ENCODE peak calls at places on chromosome 14, in nine cellular contexts. S is SK-N-MC; W is CD4-positive, CD25-positive, alpha-beta regulatory T cell; Y is keratinocyte; J is adrenal gland; A is AG04450; T is mammary epithelial cell; V is H9; L is fibroblast of lung. O is an unnamed sample.
A peak's percentile ranks its signal among the peaks of the same experiment; 100 is the strongest.

GRCh38 chr14:100147181-100147631 is 12.2 kb downstream of the DEGS2 start:
- DNase-seq in V (no peak), W (peak; percentile 56), J (no peak), T (no peak), A (no peak), S (no peak), L (no peak), Y (no peak), O (no peak)

GRCh38 chr14:36661506-36662257 is at the start of gene PAX9:
- DNase-seq in W (peak; percentile 62), V (peak; percentile 97), Y (peak; percentile 69), T (peak; percentile 87), L (peak; percentile 67), J (peak; percentile 79), A (no peak), S (peak; percentile 56), O (peak; percentile 88)

GRCh38 chr14:77265561-77266335 is 5.3 kb downstream of the NGB start:
- DNase-seq in Y (no peak), T (no peak), A (no peak), J (no peak), L (no peak), W (no peak), S (no peak), V (no peak), O (no peak)

GRCh38 chr14:39367387-39367751 is 64.9 kb downstream of the FBXO33 start:
- DNase-seq in J (no peak), A (no peak), W (no peak), S (no peak), L (no peak), T (no peak), Y (no peak), V (peak; percentile 40), O (no peak)

GRCh38 chr14:53807580-53807979 is 149.0 kb downstream of the BMP4 start:
- DNase-seq in V (no peak), A (no peak), Y (no peak), L (no peak), W (no peak), J (no peak), T (no peak), S (no peak), O (peak; percentile 28)

GRCh38 chr14:89673499-89674225 is 256.6 kb upstream of the FOXN3 start:
- DNase-seq in Y (no peak), V (no peak), A (no peak), J (no peak), W (no peak), S (no peak), T (no peak), L (peak; percentile 76), O (no peak)

GRCh38 chr14:23345987-23346692 is 6.5 kb downstream of the SLC22A17 start:
- DNase-seq in A (no peak), T (no peak), Y (no peak), J (peak; percentile 49), L (no peak), W (no peak), S (no peak), V (peak; percentile 48), O (no peak)

GRCh38 chr14:68089146-68089715 is 269.7 kb downstream of the RAD51B start:
- DNase-seq in Y (no peak), S (no peak), J (no peak), A (no peak), W (no peak), T (no peak), V (no peak), L (peak; percentile 91), O (peak; percentile 67)

GRCh38 chr14:76763362-76764041 is 2.2 kb downstream of the VASH1 start:
- DNase-seq in L (peak; percentile 54), W (no peak), J (no peak), V (no peak), S (no peak), A (no peak), T (no peak), Y (no peak), O (no peak)

GRCh38 chr14:23382276-23382675 is 5.4 kb downstream of the CMTM5 start:
- DNase-seq in L (no peak), W (no peak), V (no peak), Y (no peak), A (no peak), S (no peak), T (no peak), J (no peak), O (no peak)

GRCh38 chr14:75800792-75801191 is 139.7 kb downstream of the TTLL5 start:
- DNase-seq in S (no peak), J (no peak), Y (no peak), W (peak; percentile 27), A (no peak), T (no peak), L (no peak), V (peak; percentile 69), O (no peak)

GRCh38 chr14:44586910-44587309 is 79.8 kb upstream of the FSCB start:
- DNase-seq in L (no peak), V (no peak), A (no peak), J (no peak), T (no peak), S (no peak), Y (no peak), W (no peak), O (no peak)

GRCh38 chr14:64915025-64915424 is 770 bp downstream of the CHURC1 start:
- DNase-seq in W (no peak), T (no peak), J (no peak), Y (no peak), S (no peak), V (no peak), A (no peak), L (no peak), O (no peak)

GRCh38 chr14:49367696-49368095 is 218.5 kb downstream of the RPS29 start:
- DNase-seq in J (no peak), Y (no peak), S (no peak), L (no peak), V (no peak), W (no peak), A (no peak), T (no peak), O (no peak)

GRCh38 chr14:68934034-68934433 is 45.1 kb downstream of the ACTN1 start:
- DNase-seq in V (no peak), A (no peak), T (no peak), Y (no peak), W (no peak), S (no peak), L (no peak), J (no peak), O (no peak)

GRCh38 chr14:50763386-50764007 is 67.5 kb downstream of the NIN start:
- DNase-seq in T (no peak), Y (no peak), W (no peak), S (no peak), V (no peak), L (peak; percentile 88), A (peak; percentile 47), J (no peak), O (peak; percentile 63)

GRCh38 chr14:64758711-64759554 is 54.7 kb downstream of the PLEKHG3 start:
- DNase-seq in W (no peak), L (peak; percentile 97), A (peak; percentile 93), Y (peak; percentile 79), V (no peak), J (no peak), T (peak; percentile 82), S (no peak), O (peak; percentile 71)

GRCh38 chr14:91127411-91127810 is 13.5 kb downstream of the DGLUCY start:
- DNase-seq in V (no peak), T (peak; percentile 94), A (no peak), J (peak; percentile 75), Y (peak; percentile 52), W (no peak), S (no peak), L (no peak), O (no peak)

DNA sequence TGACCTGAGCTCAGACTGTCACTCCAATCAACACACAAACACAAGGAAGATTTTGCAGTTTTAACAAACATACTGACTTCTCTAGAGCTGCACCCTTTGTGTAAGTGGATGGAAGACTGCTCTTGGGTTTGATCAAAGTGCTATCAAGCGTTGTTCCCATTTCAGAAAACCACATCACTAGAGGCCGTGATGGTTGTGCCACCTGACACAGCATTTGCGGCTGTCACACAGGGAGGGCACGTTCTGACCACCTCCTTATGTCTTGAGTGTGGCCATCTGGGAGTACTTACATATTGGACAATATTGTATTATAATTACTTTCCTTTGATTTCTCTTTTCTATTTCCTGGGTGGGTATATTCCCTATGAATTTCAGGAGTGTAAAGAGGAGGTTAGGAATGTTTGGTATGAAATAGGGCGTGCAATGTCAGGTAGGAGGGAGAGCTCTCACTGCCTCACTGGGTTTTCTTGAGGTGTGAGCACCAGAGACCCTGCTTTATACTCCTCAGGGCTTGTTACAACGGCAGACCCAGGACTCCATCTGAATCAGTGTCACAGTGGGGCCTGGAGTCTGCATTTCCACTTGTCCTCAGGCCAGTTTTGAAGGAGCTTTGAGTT is 74.3 kb downstream of the SYNE3 start:
- DNase-seq in S (no peak), W (no peak), V (no peak), J (no peak), Y (no peak), A (no peak), T (no peak), L (no peak), O (no peak)
- H3K27ac ChIP-seq in S (no peak overlapping the region), W (no peak overlapping the region), V (no peak overlapping the region), J (no peak overlapping the region), Y (no peak overlapping the region), A (no peak overlapping the region), T (no peak overlapping the region), L (no peak overlapping the region), O (no peak overlapping the region)

GRCh38 chr14:22333408-22334274 is 255.4 kb downstream of the DAD1 start:
- DNase-seq in Y (no peak), T (peak; percentile 52), W (no peak), J (peak; percentile 82), S (no peak), A (no peak), V (no peak), L (peak; percentile 72), O (peak; percentile 73)
- H3K27ac ChIP-seq in Y (no peak overlapping the region), T (no peak overlapping the region), W (no peak overlapping the region), J (no peak overlapping the region), S (no peak overlapping the region), A (no peak overlapping the region), V (no peak overlapping the region), L (no peak overlapping the region), O (peak overlapping the region; percentile 26)

DNA sequence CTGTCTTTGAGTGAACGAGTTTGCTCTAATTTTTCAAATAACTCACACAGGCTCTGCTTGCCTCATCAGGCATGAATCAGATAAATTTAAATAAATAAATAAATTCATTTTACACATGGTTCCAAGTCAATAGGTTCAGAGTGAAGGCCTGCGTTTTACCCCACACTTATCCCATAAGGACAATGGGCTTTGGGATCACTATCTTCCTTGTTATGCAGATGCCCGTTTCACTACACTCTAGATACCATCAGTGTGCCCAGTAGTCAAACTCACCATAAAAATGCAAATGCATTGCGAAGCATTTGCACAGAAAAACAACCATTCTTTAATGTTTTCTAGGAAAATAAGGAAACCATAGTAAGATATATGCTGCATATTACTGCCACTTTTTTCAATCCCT is 156.0 kb upstream of the CCDC196 start:
- DNase-seq in W (no peak), L (no peak), J (no peak), S (no peak), A (no peak), T (no peak), V (no peak), Y (no peak), O (no peak)
- H3K27ac ChIP-seq in W (no peak overlapping the region), L (no peak overlapping the region), J (no peak overlapping the region), S (no peak overlapping the region), A (no peak overlapping the region), T (no peak overlapping the region), V (no peak overlapping the region), Y (no peak overlapping the region), O (no peak overlapping the region)

DNA sequence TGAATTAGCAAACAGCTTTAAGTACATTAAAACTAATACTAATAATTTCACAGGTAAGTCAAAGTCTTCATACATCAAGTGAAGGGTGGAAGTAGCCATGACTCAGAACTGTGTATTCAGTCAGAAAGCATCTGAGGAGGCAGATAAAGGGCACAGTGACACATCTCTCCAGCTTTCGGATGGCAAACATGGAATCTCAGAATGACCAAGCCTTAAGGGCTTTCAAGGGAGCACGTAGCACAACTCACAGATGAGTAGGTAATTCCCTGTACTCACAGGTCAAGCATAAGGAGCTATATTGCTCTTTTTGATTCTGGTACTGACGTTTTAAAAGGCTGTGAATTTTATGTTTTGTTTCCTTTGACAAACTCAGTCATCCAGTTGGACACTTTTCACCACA is 56.0 kb downstream of the MDGA2 start:
- DNase-seq in W (no peak), Y (no peak), V (no peak), J (no peak), L (peak; percentile 31), S (no peak), T (no peak), A (no peak), O (no peak)
- H3K27ac ChIP-seq in W (no peak overlapping the region), Y (no peak overlapping the region), V (no peak overlapping the region), J (no peak overlapping the region), L (no peak overlapping the region), S (no peak overlapping the region), T (no peak overlapping the region), A (no peak overlapping the region), O (no peak overlapping the region)

O was measured in A549.